ENCODE peak calls at places on chromosomes 2 and 18, in five cellular contexts. O, R, T, D and L are unnamed samples. For H3K4me1, the result is how much of the 10 kb centered on the place peaks cover.

GRCh38 chr2:241852116-241852980 is 6.3 kb downstream of the PDCD1 start:
- DNase-seq in O (peak), R (no peak), T (no peak), D (peak), L (peak)

GRCh38 chr2:234632527-234633391 is 135.9 kb upstream of the ARL4C start:
- DNase-seq in O (no peak), R (no peak), T (no peak), D (no peak), L (no peak)

GRCh38 chr2:111706481-111707001 is 177.5 kb downstream of the ANAPC1 start:
- DNase-seq in O (no peak), R (no peak), T (no peak), D (no peak), L (no peak)

GRCh38 chr2:169469952-169470572 is 9.2 kb upstream of the BBS5 start:
- DNase-seq in O (no peak), R (no peak), T (no peak), D (no peak), L (no peak)

GRCh38 chr2:34104601-34105000 is 505.5 kb upstream of the FAM98A start:
- DNase-seq in O (no peak), R (no peak), T (no peak), D (no peak), L (no peak)

GRCh38 chr2:121961761-121962160 is 206.3 kb downstream of the TSN start:
- DNase-seq in O (no peak), R (no peak), T (no peak), D (no peak), L (no peak)

GRCh38 chr2:48415765-48416515 is 114.0 kb upstream of the STON1 start:
- DNase-seq in O (no peak), R (no peak), T (no peak), D (no peak), L (no peak)

GRCh38 chr18:9380571-9381390 is 46.2 kb downstream of the TWSG1 start:
- DNase-seq in O (no peak), R (no peak), T (peak), D (no peak), L (no peak)

GRCh38 chr18:36375118-36375517 is 77.6 kb downstream of the FHOD3 start:
- DNase-seq in O (no peak), R (no peak), T (no peak), D (no peak), L (no peak)

GRCh38 chr18:36377626-36378025 is 80.1 kb downstream of the FHOD3 start:
- DNase-seq in O (no peak), R (no peak), T (no peak), D (no peak), L (no peak)

GRCh38 chr18:36378194-36378593 is 80.7 kb downstream of the FHOD3 start:
- DNase-seq in O (no peak), R (no peak), T (no peak), D (no peak), L (no peak)

GRCh38 chr18:36374262-36374661 is 76.7 kb downstream of the FHOD3 start:
- DNase-seq in O (no peak), R (no peak), T (no peak), D (no peak), L (no peak)

DNA sequence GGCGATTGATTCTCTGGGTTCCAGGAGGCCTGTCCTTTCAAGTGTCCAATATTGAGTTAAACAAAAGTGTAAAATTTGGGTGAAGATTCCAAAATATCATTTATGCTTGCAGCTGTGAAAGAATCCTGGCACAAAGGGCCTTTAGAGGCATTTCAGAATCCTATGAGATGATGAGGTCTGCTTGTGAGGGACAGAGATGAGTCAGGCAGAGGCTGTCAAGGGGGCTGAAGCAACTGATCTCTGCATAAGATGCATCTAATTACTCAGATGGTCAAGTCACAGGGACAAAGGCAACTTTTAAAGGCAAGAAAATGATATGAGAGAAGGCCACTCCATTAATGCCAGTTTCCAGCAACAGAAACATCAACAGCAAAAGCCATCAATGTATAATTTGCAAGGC is 78.8 kb downstream of the FHOD3 start:
- DNase-seq in O (no peak), R (no peak), T (no peak), D (no peak), L (no peak)
- H3K4me1 ChIP-seq in O (half or more), R (under half), T (under half), D (under half), L (under half)

GRCh38 chr2:98485453-98485755 is 40.7 kb downstream of the INPP4A start:
- DNase-seq in O (no peak), R (no peak), T (no peak), D (no peak), L (no peak)

GRCh38 chr2:98486374-98486981 is 41.8 kb downstream of the INPP4A start:
- DNase-seq in O (no peak), R (no peak), T (no peak), D (no peak), L (no peak)

GRCh38 chr2:98487806-98488189 is 43.1 kb downstream of the INPP4A start:
- DNase-seq in O (no peak), R (peak), T (peak), D (no peak), L (no peak)

GRCh38 chr2:98488252-98488651 is 43.6 kb downstream of the INPP4A start:
- DNase-seq in O (no peak), R (no peak), T (no peak), D (no peak), L (no peak)

GRCh38 chr2:98487101-98487805 is 42.6 kb downstream of the INPP4A start:
- DNase-seq in O (no peak), R (no peak), T (no peak), D (no peak), L (no peak)
- H3K4me1 ChIP-seq in O (half or more), R (half or more), T (under half), D (under half), L (under half)

GRCh38 chr2:54581326-54582039 is 125.4 kb downstream of the SPTBN1 start:
- DNase-seq in O (no peak), R (no peak), T (no peak), D (no peak), L (no peak)
- H3K4me1 ChIP-seq in O (half or more), R (half or more), T (half or more), D (half or more), L (under half)

GRCh38 chr2:73993799-73994543 is 9.3 kb downstream of the TET3 start:
- DNase-seq in O (no peak), R (no peak), T (no peak), D (no peak), L (no peak)
- H3K4me1 ChIP-seq in O (under half), R (half or more), T (under half), D (under half), L (under half)

DNA sequence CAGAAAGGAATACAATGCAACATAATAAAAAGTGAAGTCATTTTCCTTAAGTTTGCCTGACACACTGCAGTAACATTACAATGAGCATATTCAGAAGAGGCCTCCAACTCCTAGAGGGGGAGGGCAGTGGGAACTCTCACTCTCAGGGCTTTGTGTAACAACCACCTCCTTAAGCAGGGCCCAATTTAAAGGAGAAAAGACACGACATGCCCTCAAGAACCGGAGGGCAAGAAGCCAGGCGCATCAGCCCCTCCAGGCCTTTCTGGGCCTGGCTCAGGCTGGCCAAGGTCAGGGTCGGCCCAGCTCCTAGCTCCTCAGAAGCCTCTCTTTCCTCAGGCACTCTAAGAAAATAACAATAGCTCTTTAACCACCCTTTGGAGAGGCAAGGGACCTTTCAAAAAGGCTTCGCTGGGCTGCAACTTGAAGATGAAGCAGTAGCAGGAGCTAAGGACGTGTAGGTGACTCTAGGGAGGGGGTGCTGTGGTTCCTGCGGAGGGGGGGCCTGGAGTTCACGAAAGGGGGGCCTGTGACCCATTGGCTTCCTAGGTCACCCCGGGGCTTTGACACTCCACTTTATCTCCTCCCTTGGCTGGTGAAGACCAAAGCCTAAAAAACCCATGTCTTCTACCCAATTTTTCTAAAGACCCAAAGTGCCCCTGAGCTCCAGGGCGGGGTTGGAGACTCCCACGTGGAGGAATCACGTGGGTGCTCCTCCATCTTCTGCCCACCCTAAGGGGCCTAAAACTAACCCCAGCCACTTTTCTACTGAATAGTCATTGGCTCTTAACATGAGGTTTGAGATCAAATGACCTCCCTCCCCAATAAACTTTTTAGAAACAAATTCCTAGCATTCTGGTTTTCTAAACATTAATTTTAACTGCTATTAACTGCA is 13.3 kb downstream of the SERTAD2 start:
- DNase-seq in O (no peak), R (no peak), T (no peak), D (no peak), L (no peak)
- H3K4me1 ChIP-seq in O (half or more), R (half or more), T (under half), D (half or more), L (under half)

GRCh38 chr18:76592096-76592495 is 97.1 kb upstream of the ZNF516 start:
- DNase-seq in O (no peak), R (no peak), T (no peak), D (no peak), L (no peak)

GRCh38 chr18:76587147-76587885 is 92.3 kb upstream of the ZNF516 start:
- DNase-seq in O (no peak), R (no peak), T (no peak), D (no peak), L (no peak)

GRCh38 chr18:76588591-76589303 is 93.7 kb upstream of the ZNF516 start:
- DNase-seq in O (no peak), R (no peak), T (no peak), D (no peak), L (no peak)

GRCh38 chr18:76589309-76589708 is 94.3 kb upstream of the ZNF516 start:
- DNase-seq in O (no peak), R (no peak), T (no peak), D (no peak), L (no peak)

DNA sequence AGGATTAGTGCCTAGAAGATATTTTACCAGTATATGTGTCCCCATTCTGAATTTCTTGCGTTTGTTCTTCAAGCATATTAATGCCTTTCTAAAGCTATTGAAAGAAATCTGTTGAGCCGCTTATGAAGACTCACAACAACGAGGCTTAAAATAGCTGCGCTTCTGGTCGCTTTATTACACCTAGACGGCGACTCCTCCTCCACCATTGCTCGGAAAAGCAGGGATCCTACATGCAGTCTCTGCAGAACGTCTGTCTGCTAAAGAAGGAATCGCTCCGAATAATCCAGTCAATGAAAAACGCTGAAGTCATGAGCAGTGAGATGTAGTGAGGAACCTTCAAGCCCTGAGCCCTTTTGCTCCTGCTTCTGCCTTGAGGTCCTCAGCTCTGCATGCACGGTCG is 94.8 kb upstream of the ZNF516 start:
- DNase-seq in O (no peak), R (no peak), T (no peak), D (no peak), L (no peak)
- H3K4me1 ChIP-seq in O (under half), R (under half), T (under half), D (under half), L (under half)

GRCh38 chr2:203869610-203870042 is 2.1 kb downstream of the CTLA4 start:
- DNase-seq in O (no peak), R (peak), T (no peak), D (no peak), L (no peak)

GRCh38 chr2:203871371-203871983 is 3.9 kb downstream of the CTLA4 start:
- DNase-seq in O (no peak), R (no peak), T (no peak), D (no peak), L (no peak)

GRCh38 chr2:203869207-203869606 is 1.6 kb downstream of the CTLA4 start:
- DNase-seq in O (no peak), R (no peak), T (no peak), D (no peak), L (no peak)

GRCh38 chr2:203870942-203871341 is 3.4 kb downstream of the CTLA4 start:
- DNase-seq in O (no peak), R (no peak), T (no peak), D (no peak), L (no peak)

GRCh38 chr2:203870481-203870880 is 2.9 kb downstream of the CTLA4 start:
- DNase-seq in O (no peak), R (no peak), T (no peak), D (no peak), L (no peak)
- H3K4me1 ChIP-seq in O (under half), R (half or more), T (under half), D (under half), L (under half)

DNA sequence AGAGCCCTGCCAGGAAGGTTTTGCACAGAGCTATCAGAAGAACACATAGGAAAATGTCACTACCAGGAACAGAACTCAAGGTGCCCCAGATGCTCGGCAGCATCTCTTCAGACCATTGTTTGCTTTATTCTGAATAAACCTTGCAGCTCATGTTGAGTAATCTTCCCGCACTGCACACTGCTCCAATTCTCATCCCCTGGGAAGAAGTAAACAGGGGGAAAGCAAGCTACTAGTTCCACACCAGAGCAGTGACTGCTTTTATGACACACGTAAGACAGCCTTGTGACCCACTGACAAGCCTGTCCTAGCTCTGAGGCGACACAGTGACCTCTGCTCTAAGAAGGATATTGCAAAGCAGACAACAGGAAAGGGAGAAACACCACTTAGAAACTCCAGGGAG is 44.2 kb downstream of the NRP2 start:
- DNase-seq in O (no peak), R (no peak), T (no peak), D (no peak), L (no peak)
- H3K4me1 ChIP-seq in O (under half), R (under half), T (under half), D (under half), L (under half)

GRCh38 chr2:68237404-68237803 is 14.9 kb downstream of the PPP3R1 start:
- DNase-seq in O (no peak), R (no peak), T (no peak), D (no peak), L (no peak)
- H3K4me1 ChIP-seq in O (half or more), R (half or more), T (half or more), D (half or more), L (under half)